ENCODE peak calls at places on chromosomes 7 and 10, in five cellular contexts. H is stimulated activated CD4-positive, alpha-beta T cell treated with anti-CD3 and anti-CD28 coated beads, Interleukin-1b, Interleukin-23, amount 100 ng/mL, for 48 hours; R is cerebellar cortex; B is kidney tubule cell; P is iris pigment epithelial cell. D is an unnamed sample.

GRCh38 chr7:75565129-75565528 is 73.0 kb downstream of the SPDYE5 start:
- DNase-seq in P (peak; percentile 96), B (peak; percentile 91), R (no peak), H (no peak), D (peak; percentile 89)

GRCh38 chr7:131225619-131226101 is 102.0 kb upstream of the MKLN1 start:
- DNase-seq in B (peak; percentile 90), P (peak; percentile 57), R (peak; percentile 16), H (no peak), D (no peak)

GRCh38 chr7:68205826-68206225 is 1209.2 kb downstream of the TYW1 start:
- DNase-seq in R (no peak), B (no peak), P (no peak), H (no peak), D (no peak)

GRCh38 chr7:20350518-20350951 is 19.8 kb downstream of the ITGB8 start:
- DNase-seq in P (no peak), B (no peak), H (no peak), R (peak; percentile 27), D (no peak)

GRCh38 chr7:98802088-98802780 is 67.6 kb downstream of the TMEM130 start:
- DNase-seq in R (no peak), H (peak; percentile 67), P (peak; percentile 17), B (peak; percentile 94), D (peak; percentile 67)

GRCh38 chr10:73762915-73763314 is 18.7 kb downstream of the SEC24C start:
- DNase-seq in P (peak; percentile 70), R (no peak), H (no peak), B (peak; percentile 87), D (peak; percentile 36)

GRCh38 chr7:111953611-111954010 is 252.6 kb downstream of the DOCK4 start:
- DNase-seq in P (no peak), R (peak; percentile 59), B (peak; percentile 51), H (no peak), D (peak; percentile 67)

GRCh38 chr10:1474376-1475094 is 262.8 kb downstream of the ADARB2 start:
- DNase-seq in B (no peak), H (no peak), P (no peak), R (no peak), D (no peak)

GRCh38 chr7:83427929-83428328 is 221.0 kb downstream of the SEMA3E start:
- DNase-seq in H (no peak), P (peak; percentile 18), B (no peak), R (no peak), D (peak; percentile 67)

GRCh38 chr10:22619111-22619510 is 95.3 kb downstream of the PIP4K2A start:
- DNase-seq in B (no peak), P (no peak), R (no peak), H (no peak), D (peak; percentile 80)

GRCh38 chr10:30374353-30374752 is 25.3 kb upstream of the MTPAP start:
- DNase-seq in B (no peak), H (peak; percentile 17), P (no peak), R (no peak), D (peak; percentile 22)

GRCh38 chr10:80492875-80493413 is 38.8 kb downstream of the TSPAN14 start:
- DNase-seq in P (no peak), R (no peak), H (no peak), B (no peak), D (no peak)

GRCh38 chr10:119933179-119933578 is 40.6 kb downstream of the SEC23IP start:
- DNase-seq in B (no peak), H (no peak), P (no peak), R (peak; percentile 54), D (peak; percentile 12)

GRCh38 chr7:43572516-43573049 is 10.3 kb upstream of the STK17A start:
- DNase-seq in P (peak; percentile 100), R (no peak), B (peak; percentile 97), H (peak; percentile 48), D (peak; percentile 100)

GRCh38 chr7:138584696-138585095 is 116.5 kb downstream of the SVOPL start:
- DNase-seq in P (no peak), H (no peak), B (no peak), R (no peak), D (no peak)

GRCh38 chr7:132133501-132133900 is 442.8 kb downstream of the PLXNA4 start:
- DNase-seq in P (no peak), R (no peak), H (no peak), B (no peak), D (no peak)

GRCh38 chr7:45456105-45456504 is 118.1 kb upstream of the ADCY1 start:
- DNase-seq in R (no peak), H (no peak), P (no peak), B (no peak), D (no peak)

GRCh38 chr7:141208539-141208938 is 134.7 kb downstream of the TMEM178B start:
- DNase-seq in B (peak; percentile 32), H (no peak), R (no peak), P (no peak), D (no peak)

GRCh38 chr10:103666109-103666508 is 172.6 kb downstream of the NEURL1 start:
- DNase-seq in B (peak; percentile 35), H (no peak), R (peak; percentile 40), P (peak; percentile 52), D (peak; percentile 59)

GRCh38 chr7:35261041-35261440 is 7.1 kb upstream of the TBX20 start:
- DNase-seq in H (no peak), R (no peak), B (no peak), P (no peak), D (no peak)

GRCh38 chr10:1625079-1625478 is 112.2 kb downstream of the ADARB2 start:
- DNase-seq in R (no peak), H (no peak), B (no peak), P (no peak), D (no peak)

GRCh38 chr7:3063016-3063753 is 19.5 kb upstream of the CARD11 start:
- DNase-seq in B (no peak), P (no peak), R (no peak), H (peak; percentile 88), D (no peak)

GRCh38 chr10:90846746-90847145 is 11.1 kb downstream of the HTR7 start:
- DNase-seq in R (no peak), P (peak; percentile 54), H (no peak), B (no peak), D (peak; percentile 63)

GRCh38 chr10:24908793-24909423 is 43.5 kb downstream of the PRTFDC1 start:
- DNase-seq in R (no peak), B (peak; percentile 78), P (peak; percentile 86), H (peak; percentile 16), D (peak; percentile 74)

GRCh38 chr10:67539312-67539711 is 156.7 kb downstream of the CTNNA3 start:
- DNase-seq in H (no peak), R (no peak), P (peak; percentile 69), B (no peak), D (no peak)

GRCh38 chr10:116353817-116354216 is 29.6 kb downstream of the CCDC172 start:
- DNase-seq in R (no peak), B (no peak), P (no peak), H (no peak), D (no peak)

GRCh38 chr10:77925795-77926565 is 575 bp downstream of the DLG5 start:
- DNase-seq in H (peak; percentile 32), R (peak; percentile 50), P (peak; percentile 54), B (peak; percentile 58), D (no peak)

GRCh38 chr7:144606231-144606630 is 202.7 kb upstream of the NOBOX start:
- DNase-seq in H (no peak), P (peak; percentile 28), B (no peak), R (no peak), D (no peak)

GRCh38 chr7:137539111-137539715 is 195.7 kb upstream of the PTN start:
- DNase-seq in R (no peak), B (peak; percentile 38), H (no peak), P (peak; percentile 94), D (peak; percentile 85)

GRCh38 chr7:151590071-151590800 is 70.5 kb upstream of the RHEB start:
- DNase-seq in B (peak; percentile 37), R (no peak), H (no peak), P (no peak), D (no peak)

GRCh38 chr10:44157574-44157973 is 227.3 kb downstream of the CXCL12 start:
- DNase-seq in P (no peak), R (no peak), H (no peak), B (no peak), D (no peak)

GRCh38 chr7:53988376-53988775 is 553.8 kb upstream of the VSTM2A start:
- DNase-seq in R (no peak), P (no peak), H (no peak), B (no peak), D (no peak)

GRCh38 chr7:26490631-26491624 is 199.3 kb downstream of the SNX10 start:
- DNase-seq in R (peak; percentile 70), B (no peak), H (no peak), P (no peak), D (no peak)